ENCODE peak calls at places on chromosome 6, in eight cellular contexts. K is naive thymus-derived CD4-positive, alpha-beta T cell; S is activated naive CD4-positive, alpha-beta T cell; G is germinal center; P is hepatic stellate cell; A is MV-4-11; N is fibroblast of the conjunctiva; R is anterior cingulate cortex. U is an unnamed sample.

GRCh38 chr6:5243069-5243468 is 17.7 kb downstream of the LYRM4 start:
- DNase-seq in S (no peak), N (no peak), A (no peak), R (no peak), K (no peak), G (no peak), P (no peak), U (no peak)

GRCh38 chr6:125749112-125749863 is at the start of gene HEY2:
- DNase-seq in N (peak), G (peak), P (peak), S (peak), A (peak), K (peak), R (peak), U (peak)

GRCh38 chr6:34743625-34744293 is 13.5 kb upstream of the SNRPC start:
- DNase-seq in K (no peak), R (no peak), N (no peak), G (no peak), P (no peak), A (no peak), S (no peak), U (no peak)

GRCh38 chr6:43494766-43495165 is 15.4 kb downstream of the LRRC73 start:
- DNase-seq in G (no peak), S (no peak), P (no peak), N (no peak), K (no peak), A (no peak), R (no peak), U (no peak)

GRCh38 chr6:116439572-116439971 is 21.6 kb upstream of the CALHM6 start:
- DNase-seq in A (no peak), N (peak), P (no peak), S (no peak), R (no peak), G (no peak), K (no peak), U (no peak)

GRCh38 chr6:31294056-31294455 is 22.2 kb upstream of the HLA-C start:
- DNase-seq in K (no peak), R (no peak), N (no peak), S (no peak), A (no peak), P (no peak), G (no peak), U (no peak)

GRCh38 chr6:125765944-125766343 is 16.5 kb downstream of the HEY2 start:
- DNase-seq in N (no peak), R (peak), S (no peak), G (no peak), K (no peak), A (no peak), P (no peak), U (no peak)

GRCh38 chr6:27095914-27096313 is 151.6 kb upstream of the PRSS16 start:
- DNase-seq in N (no peak), S (no peak), P (no peak), A (no peak), K (no peak), R (no peak), G (no peak), U (no peak)

GRCh38 chr6:30876039-30876730 is 8.1 kb upstream of the DDR1 start:
- DNase-seq in A (peak), P (no peak), R (no peak), N (peak), K (no peak), S (no peak), G (no peak), U (peak)

GRCh38 chr6:111725446-111726112 is 119.9 kb upstream of the TRAF3IP2 start:
- DNase-seq in G (no peak), R (peak), K (no peak), S (no peak), N (no peak), P (no peak), A (no peak), U (no peak)

GRCh38 chr6:6604015-6604414 is 15.5 kb downstream of the LY86 start:
- DNase-seq in K (no peak), P (no peak), R (no peak), S (no peak), G (no peak), A (no peak), N (no peak), U (no peak)

GRCh38 chr6:109867009-109867969 is 110.8 kb upstream of the GPR6 start:
- DNase-seq in G (no peak), K (no peak), N (no peak), A (no peak), P (no peak), R (peak), S (no peak), U (no peak)

GRCh38 chr6:82705579-82705978 is 342.0 kb downstream of the TPBG start:
- DNase-seq in P (no peak), S (no peak), G (no peak), R (no peak), N (no peak), K (no peak), A (no peak), U (no peak)

GRCh38 chr6:36607782-36608386 is 13.7 kb downstream of the SRSF3 start:
- DNase-seq in N (no peak), R (no peak), A (no peak), P (no peak), K (no peak), S (no peak), G (no peak), U (no peak)

GRCh38 chr6:149941583-149942460 is at the start of gene ULBP2:
- DNase-seq in A (peak), G (peak), K (peak), S (peak), N (peak), R (peak), P (peak), U (peak)

GRCh38 chr6:11994875-11995461 is 17.1 kb upstream of the HIVEP1 start:
- DNase-seq in G (no peak), A (no peak), N (no peak), K (no peak), S (no peak), R (no peak), P (no peak), U (no peak)

GRCh38 chr6:3438190-3439167 is 18.4 kb downstream of the SLC22A23 start:
- DNase-seq in P (peak), S (no peak), R (no peak), G (no peak), A (no peak), K (no peak), N (peak), U (peak)

GRCh38 chr6:23180504-23181293 is 611.3 kb downstream of the HDGFL1 start:
- DNase-seq in S (no peak), A (no peak), P (peak), K (no peak), G (no peak), R (peak), N (peak), U (peak)

GRCh38 chr6:73236147-73236750 is 11.0 kb upstream of the KHDC1L start:
- DNase-seq in P (peak), S (no peak), K (no peak), R (no peak), N (peak), A (no peak), G (no peak), U (peak)

GRCh38 chr6:18388942-18389341 is 1.8 kb downstream of the RNF144B start:
- DNase-seq in R (no peak), K (no peak), P (peak), A (no peak), S (no peak), G (no peak), N (peak), U (peak)